ENCODE peak calls at places on chromosomes 6 and 20, in nine cellular contexts. N, B, J, W, E, C, S, L and K are unnamed samples.

GRCh38 chr6:169886631-169887227 is 135.3 kb downstream of the ERMARD start:
- DNase-seq in W (no peak), C (no peak), J (no peak), E (peak; percentile 14), L (no peak), S (no peak), N (peak; percentile 53), B (no peak), K (no peak)

GRCh38 chr20:6038256-6038655 is 15.6 kb downstream of the LRRN4 start:
- DNase-seq in L (no peak), N (no peak), B (no peak), S (no peak), E (no peak), W (no peak), J (no peak), C (no peak), K (no peak)

GRCh38 chr6:40338306-40338705 is 248.9 kb downstream of the LRFN2 start:
- DNase-seq in N (no peak), J (no peak), C (no peak), L (no peak), B (no peak), E (no peak), W (no peak), S (no peak), K (no peak)

GRCh38 chr20:57329608-57330221 is at the start of gene SPO11:
- DNase-seq in W (no peak), B (peak; percentile 91), L (no peak), E (peak; percentile 37), J (no peak), C (no peak), S (no peak), N (peak; percentile 77), K (no peak)

GRCh38 chr6:56842602-56843475 is 112.1 kb upstream of the BEND6 start:
- DNase-seq in N (no peak), B (peak; percentile 66), W (no peak), L (no peak), J (no peak), S (no peak), C (peak; percentile 57), E (peak; percentile 36), K (peak; percentile 34)

GRCh38 chr20:1434571-1435336 is 31.9 kb downstream of the NSFL1C start:
- DNase-seq in L (peak; percentile 78), N (no peak), S (no peak), B (peak; percentile 54), C (peak; percentile 94), W (no peak), E (no peak), J (no peak), K (no peak)

GRCh38 chr6:30682181-30683117 is 4.0 kb downstream of the PPP1R18 start:
- DNase-seq in C (peak; percentile 99), B (peak; percentile 50), J (no peak), S (peak; percentile 50), N (peak; percentile 76), L (peak; percentile 70), E (peak; percentile 84), W (peak; percentile 52), K (peak; percentile 55)

GRCh38 chr20:5195655-5196054 is 68.8 kb downstream of the CDS2 start:
- DNase-seq in S (no peak), W (no peak), L (no peak), E (no peak), C (no peak), B (no peak), N (no peak), J (no peak), K (no peak)

GRCh38 chr6:81228912-81229540 is 523.5 kb downstream of the TENT5A start:
- DNase-seq in L (no peak), N (no peak), W (no peak), S (no peak), B (no peak), J (no peak), C (no peak), E (peak; percentile 25), K (peak; percentile 2)

GRCh38 chr6:36387440-36388303 is at the start of gene ETV7:
- DNase-seq in E (peak; percentile 59), N (no peak), S (no peak), B (peak; percentile 74), W (no peak), J (no peak), C (peak; percentile 15), L (no peak), K (no peak)

GRCh38 chr6:154614101-154614500 is 103.6 kb upstream of the CNKSR3 start:
- DNase-seq in N (no peak), B (no peak), E (no peak), S (no peak), J (no peak), C (no peak), L (no peak), W (no peak), K (no peak)
- TF ChIP-seq REST in N (no peak), B (no peak), E (no peak), S (no peak), J (no peak), C (no peak), L (no peak), W (no peak), K (no peak)

GRCh38 chr20:26214991-26215390 is 518.3 kb upstream of the ZNF337 start:
- DNase-seq in C (no peak), S (no peak), N (no peak), L (no peak), W (no peak), E (no peak), J (no peak), B (no peak), K (no peak)

GRCh38 chr20:26216025-26216424 is 519.4 kb upstream of the ZNF337 start:
- DNase-seq in N (no peak), W (no peak), J (no peak), B (no peak), C (no peak), L (no peak), E (no peak), S (no peak), K (no peak)

DNA sequence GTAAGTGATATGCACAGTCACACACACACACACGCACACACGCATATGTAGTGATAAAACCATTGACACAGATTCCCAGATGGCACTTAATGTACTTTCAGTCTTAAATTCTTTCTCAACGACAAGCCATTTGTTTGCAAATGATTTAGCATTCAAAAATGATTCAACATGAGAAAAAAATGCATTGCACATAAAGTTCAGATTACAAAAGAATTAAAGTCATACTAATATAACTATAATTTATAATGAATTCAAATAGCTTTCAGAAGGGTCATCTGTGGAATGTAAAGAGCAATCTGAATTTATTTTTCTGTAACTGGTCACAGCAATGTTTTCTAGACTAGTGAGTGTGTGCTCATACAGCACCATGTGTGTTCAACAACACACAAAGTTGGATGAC is 521.6 kb upstream of the ZNF337 start:
- DNase-seq in L (no peak), W (no peak), N (no peak), B (no peak), J (no peak), E (no peak), C (no peak), S (no peak), K (no peak)
- TF ChIP-seq REST in L (no peak), W (no peak), N (no peak), B (no peak), J (no peak), E (no peak), C (no peak), S (no peak), K (no peak)

GRCh38 chr6:152068622-152069261 is 261.3 kb downstream of the ESR1 start:
- DNase-seq in W (no peak), S (no peak), N (no peak), J (no peak), C (no peak), E (no peak), L (no peak), B (no peak), K (no peak)

GRCh38 chr6:152057832-152058498 is 250.5 kb downstream of the ESR1 start:
- DNase-seq in C (no peak), J (no peak), E (no peak), W (no peak), L (no peak), S (no peak), N (no peak), B (peak; percentile 15), K (no peak)

GRCh38 chr6:152062476-152062875 is 255.0 kb downstream of the ESR1 start:
- DNase-seq in S (no peak), W (no peak), B (no peak), C (no peak), E (no peak), N (no peak), J (no peak), L (no peak), K (no peak)

GRCh38 chr6:152059909-152060308 is 252.4 kb downstream of the ESR1 start:
- DNase-seq in L (no peak), B (no peak), W (no peak), N (no peak), E (no peak), S (no peak), C (no peak), J (no peak), K (no peak)

GRCh38 chr6:152063170-152063921 is 255.9 kb downstream of the ESR1 start:
- DNase-seq in L (no peak), N (no peak), J (no peak), B (no peak), S (peak; percentile 23), W (no peak), C (no peak), E (no peak), K (no peak)
- TF ChIP-seq REST in L (no peak), N (no peak), J (no peak), B (no peak), S (no peak), W (no peak), C (no peak), E (no peak), K (no peak)

GRCh38 chr6:167162591-167162990 is 4.8 kb upstream of the GPR31 start:
- DNase-seq in B (peak; percentile 25), C (no peak), S (peak; percentile 24), J (no peak), L (no peak), N (no peak), E (no peak), W (no peak), K (no peak)

GRCh38 chr6:167161895-167162467 is 4.2 kb upstream of the GPR31 start:
- DNase-seq in W (no peak), S (no peak), N (no peak), L (no peak), C (no peak), E (no peak), J (no peak), B (no peak), K (no peak)

GRCh38 chr6:167165887-167166471 is 8.2 kb upstream of the GPR31 start:
- DNase-seq in W (no peak), J (no peak), N (no peak), S (no peak), E (no peak), L (no peak), C (no peak), B (no peak), K (no peak)

GRCh38 chr6:167157867-167158266 is at the start of gene GPR31:
- DNase-seq in S (no peak), B (no peak), C (no peak), N (no peak), E (no peak), L (no peak), W (no peak), J (no peak), K (no peak)

DNA sequence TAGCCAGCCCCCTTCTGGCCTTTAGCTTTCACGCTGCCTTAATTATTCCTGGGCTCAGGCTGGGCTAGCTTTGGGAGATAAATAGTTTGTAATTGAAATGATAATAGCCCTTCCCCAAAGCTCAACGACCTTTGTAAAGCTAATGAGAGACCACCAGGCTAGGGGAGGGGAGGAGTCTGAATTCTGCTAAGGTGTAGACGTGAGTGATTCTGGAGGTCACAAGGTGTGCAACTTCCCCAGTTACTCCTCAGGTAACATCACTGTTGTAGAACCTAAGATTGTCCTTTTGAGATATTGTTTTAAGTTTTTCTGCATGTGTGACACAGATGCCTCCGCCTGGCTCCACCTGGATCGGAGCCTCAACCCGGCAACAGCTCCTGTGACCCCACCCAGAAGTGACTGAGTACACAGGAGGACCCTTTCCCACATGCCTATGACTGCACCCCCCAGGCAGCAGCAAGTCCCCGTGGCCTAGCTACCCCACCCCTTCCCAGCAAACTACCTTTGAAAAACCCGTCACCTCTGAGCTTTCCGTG is 5.8 kb upstream of the GPR31 start:
- DNase-seq in L (no peak), B (peak; percentile 97), W (no peak), S (no peak), C (no peak), N (no peak), E (no peak), J (no peak), K (no peak)
- TF ChIP-seq REST in L (no peak), B (no peak), W (no peak), S (no peak), C (no peak), N (no peak), E (no peak), J (no peak), K (no peak)